ENCODE peak calls at places on chromosomes 5 and 9, in six cellular contexts. One of them, this sample, is unnamed.

GRCh38 chr5:172575416-172575815 is 65.6 kb upstream of the NEURL1B start:
- ATAC-seq in upper lobe of left lung: peak; percentile 4
- ATAC-seq in GM12878: no peak
- ATAC-seq in A549: no peak
- ATAC-seq in HepG2: no peak
- ATAC-seq in K562: no peak
- ATAC-seq in this sample: no peak

GRCh38 chr5:158978061-158978745 is 121.5 kb downstream of the EBF1 start:
- ATAC-seq in GM12878: no peak
- ATAC-seq in HepG2: no peak
- ATAC-seq in A549: no peak
- ATAC-seq in K562: no peak
- ATAC-seq in upper lobe of left lung: no peak
- ATAC-seq in this sample: no peak

GRCh38 chr9:125255781-125256391 is 5.7 kb upstream of the GAPVD1 start:
- ATAC-seq in HepG2: peak; percentile 83
- ATAC-seq in A549: peak; percentile 77
- ATAC-seq in upper lobe of left lung: no peak
- ATAC-seq in GM12878: peak; percentile 76
- ATAC-seq in K562: peak; percentile 89
- ATAC-seq in this sample: no peak

GRCh38 chr5:6220346-6221088 is 157.8 kb downstream of the MED10 start:
- ATAC-seq in K562: no peak
- ATAC-seq in GM12878: no peak
- ATAC-seq in upper lobe of left lung: no peak
- ATAC-seq in A549: no peak
- ATAC-seq in HepG2: peak; percentile 98
- ATAC-seq in this sample: peak; percentile 22

GRCh38 chr5:129771058-129771838 is 23.4 kb downstream of the MINAR2 start:
- ATAC-seq in A549: peak; percentile 71
- ATAC-seq in GM12878: peak; percentile 83
- ATAC-seq in K562: peak; percentile 72
- ATAC-seq in upper lobe of left lung: peak; percentile 67
- ATAC-seq in HepG2: peak; percentile 90
- ATAC-seq in this sample: no peak

GRCh38 chr5:134784241-134784920 is 25.8 kb downstream of the DDX46 start:
- ATAC-seq in GM12878: no peak
- ATAC-seq in HepG2: no peak
- ATAC-seq in A549: no peak
- ATAC-seq in K562: no peak
- ATAC-seq in upper lobe of left lung: no peak
- ATAC-seq in this sample: no peak

GRCh38 chr9:14674630-14675029 is 18.6 kb downstream of the ZDHHC21 start:
- ATAC-seq in K562: no peak
- ATAC-seq in upper lobe of left lung: no peak
- ATAC-seq in HepG2: no peak
- ATAC-seq in GM12878: no peak
- ATAC-seq in A549: no peak
- ATAC-seq in this sample: no peak

GRCh38 chr9:108743901-108744371 is 111.8 kb downstream of the ACTL7B start:
- ATAC-seq in GM12878: no peak
- ATAC-seq in A549: peak; percentile 73
- ATAC-seq in K562: no peak
- ATAC-seq in upper lobe of left lung: peak; percentile 61
- ATAC-seq in HepG2: peak; percentile 99
- ATAC-seq in this sample: no peak

GRCh38 chr5:58683567-58683966 is 100.7 kb downstream of the RAB3C start:
- ATAC-seq in K562: no peak
- ATAC-seq in upper lobe of left lung: no peak
- ATAC-seq in GM12878: no peak
- ATAC-seq in HepG2: no peak
- ATAC-seq in A549: no peak
- ATAC-seq in this sample: no peak

DNA sequence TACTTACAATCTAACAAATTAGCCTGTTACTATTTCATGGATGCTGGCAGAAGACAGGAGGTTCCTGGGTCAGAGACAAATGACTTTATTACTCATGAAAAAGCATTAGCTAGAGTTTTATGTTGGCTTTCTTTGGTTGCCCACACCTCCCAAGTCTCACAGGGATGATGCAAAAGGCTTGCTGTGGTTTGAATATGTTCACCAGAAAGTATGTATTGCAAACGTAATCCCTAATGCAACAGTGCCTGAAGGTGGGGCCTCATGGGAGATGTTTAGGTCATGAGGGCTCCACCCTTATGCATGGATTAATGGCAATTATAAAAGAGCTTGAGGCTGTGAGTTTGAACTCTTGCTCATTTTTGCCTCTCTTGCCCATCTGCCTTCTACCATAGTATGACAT is 28.5 kb downstream of the DPYSL3 start:
- ATAC-seq in GM12878: peak; percentile 65
- ATAC-seq in HepG2: no peak
- ATAC-seq in K562: no peak
- ATAC-seq in upper lobe of left lung: no peak
- ATAC-seq in A549: no peak
- ATAC-seq in this sample: no peak
- H3K4me1 ChIP-seq in GM12878: peaks cover 4% of the 10 kb centered on the region
- H3K4me1 ChIP-seq in HepG2: no peaks in the 10 kb centered on the region
- H3K4me1 ChIP-seq in K562: no peaks in the 10 kb centered on the region
- H3K4me1 ChIP-seq in upper lobe of left lung: peaks cover 36% of the 10 kb centered on the region
- H3K4me1 ChIP-seq in A549: peaks cover 6% of the 10 kb centered on the region
- H3K4me1 ChIP-seq in this sample: peaks cover 7% of the 10 kb centered on the region

GRCh38 chr5:51961154-51961562 is 577.9 kb downstream of the ISL1 start:
- ATAC-seq in upper lobe of left lung: no peak
- ATAC-seq in HepG2: no peak
- ATAC-seq in K562: no peak
- ATAC-seq in GM12878: peak; percentile 17
- ATAC-seq in A549: no peak
- ATAC-seq in this sample: no peak

GRCh38 chr5:51958473-51958872 is 575.2 kb downstream of the ISL1 start:
- ATAC-seq in K562: no peak
- ATAC-seq in GM12878: no peak
- ATAC-seq in A549: no peak
- ATAC-seq in HepG2: no peak
- ATAC-seq in upper lobe of left lung: no peak
- ATAC-seq in this sample: no peak

DNA sequence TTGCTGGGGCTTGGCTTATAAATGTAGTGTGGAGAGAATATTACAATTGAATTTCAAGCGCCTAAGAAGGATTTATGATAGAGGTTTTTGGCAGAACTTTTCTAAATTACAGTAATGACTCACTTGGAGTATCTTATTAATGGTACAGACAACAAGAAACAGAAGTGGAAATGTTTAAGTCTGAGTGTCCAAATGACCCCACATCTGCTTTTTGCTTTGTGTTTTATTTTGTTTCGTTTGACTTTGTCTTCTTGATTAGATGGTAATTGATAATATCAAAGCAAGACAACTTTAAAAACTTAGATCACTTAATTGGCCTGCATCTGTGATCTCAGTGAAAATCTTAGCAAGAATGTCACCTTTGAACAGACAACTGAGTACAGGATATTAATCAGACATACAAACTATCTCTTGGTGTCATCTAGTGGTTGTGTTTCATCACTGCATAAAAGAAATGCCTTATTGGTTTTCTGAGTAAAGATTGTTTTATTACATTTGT is 577.4 kb downstream of the ISL1 start:
- ATAC-seq in K562: no peak
- ATAC-seq in A549: no peak
- ATAC-seq in GM12878: peak; percentile 58
- ATAC-seq in HepG2: peak; percentile 35
- ATAC-seq in upper lobe of left lung: no peak
- ATAC-seq in this sample: no peak
- TF ChIP-seq EP300 in K562: no peak
- TF ChIP-seq EP300 in A549: no peak
- TF ChIP-seq EP300 in GM12878: no peak
- TF ChIP-seq EP300 in HepG2: no peak
- TF ChIP-seq EP300 in upper lobe of left lung: no peak
- TF ChIP-seq EP300 in this sample: no peak

GRCh38 chr9:107019216-107019615 is 156.2 kb downstream of the ZNF462 start:
- ATAC-seq in HepG2: no peak
- ATAC-seq in GM12878: no peak
- ATAC-seq in K562: no peak
- ATAC-seq in A549: no peak
- ATAC-seq in upper lobe of left lung: no peak
- ATAC-seq in this sample: peak; percentile 35

GRCh38 chr9:107016383-107016782 is 153.4 kb downstream of the ZNF462 start:
- ATAC-seq in GM12878: no peak
- ATAC-seq in upper lobe of left lung: peak; percentile 40
- ATAC-seq in HepG2: no peak
- ATAC-seq in K562: no peak
- ATAC-seq in A549: no peak
- ATAC-seq in this sample: no peak

GRCh38 chr9:107024193-107024592 is 161.2 kb downstream of the ZNF462 start:
- ATAC-seq in upper lobe of left lung: no peak
- ATAC-seq in HepG2: no peak
- ATAC-seq in K562: no peak
- ATAC-seq in GM12878: peak; percentile 74
- ATAC-seq in A549: no peak
- ATAC-seq in this sample: no peak

DNA sequence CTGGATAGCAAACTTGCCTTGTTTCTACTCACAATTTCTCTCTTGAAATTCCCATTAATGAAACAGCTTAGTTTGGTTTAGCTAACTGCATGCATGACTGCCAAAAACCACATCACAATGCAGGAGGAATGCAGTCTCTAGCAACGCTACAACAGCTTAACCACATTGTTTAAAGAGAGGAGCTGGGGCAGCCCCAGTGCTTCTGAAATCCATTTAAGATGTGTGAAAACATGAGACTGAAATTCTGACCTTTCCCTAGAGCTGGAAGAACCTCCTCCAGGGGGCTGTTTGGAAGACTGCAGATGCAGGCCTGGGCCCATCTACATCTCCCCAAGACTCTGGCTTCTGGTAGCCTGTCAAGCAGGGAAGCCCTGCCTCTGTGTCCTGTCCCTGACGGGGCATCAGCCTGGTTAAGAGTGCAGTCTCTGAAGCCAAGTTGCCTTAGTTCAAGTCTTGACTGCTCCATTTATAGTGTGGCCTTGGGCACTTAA is 157.1 kb downstream of the ZNF462 start:
- ATAC-seq in upper lobe of left lung: peak; percentile 54
- ATAC-seq in HepG2: no peak
- ATAC-seq in K562: no peak
- ATAC-seq in GM12878: peak; percentile 84
- ATAC-seq in A549: no peak
- ATAC-seq in this sample: peak; percentile 81
- TF ChIP-seq CTCF in upper lobe of left lung: no peak
- TF ChIP-seq CTCF in HepG2: no peak
- TF ChIP-seq CTCF in K562: no peak
- TF ChIP-seq CTCF in GM12878: no peak
- TF ChIP-seq CTCF in A549: no peak
- TF ChIP-seq CTCF in this sample: no peak

DNA sequence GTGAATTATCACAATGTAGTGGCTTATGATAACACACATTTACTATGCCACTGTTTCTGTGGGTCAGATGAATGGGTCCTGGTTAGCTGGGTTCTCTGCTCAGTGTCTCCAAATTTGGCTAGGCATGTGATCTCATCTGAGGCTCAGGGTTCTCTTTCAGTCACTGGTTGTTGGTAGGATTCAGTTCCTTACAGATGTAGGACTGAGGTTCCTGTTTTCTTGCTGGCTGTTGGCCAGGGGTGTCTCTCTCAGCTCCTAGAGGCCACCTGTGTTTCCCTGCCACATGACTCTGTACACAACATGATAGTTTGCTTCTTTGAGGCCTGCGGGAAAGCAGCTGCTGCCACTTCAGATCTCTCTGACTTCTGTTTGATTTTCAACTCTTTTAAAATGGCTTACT is 7.1 kb downstream of the NFX1 start:
- ATAC-seq in GM12878: peak; percentile 86
- ATAC-seq in K562: peak; percentile 82
- ATAC-seq in HepG2: no peak
- ATAC-seq in upper lobe of left lung: peak; percentile 79
- ATAC-seq in A549: peak; percentile 34
- ATAC-seq in this sample: peak; percentile 46
- H3K4me1 ChIP-seq in GM12878: peaks cover 25% of the 10 kb centered on the region
- H3K4me1 ChIP-seq in K562: peaks cover 11% of the 10 kb centered on the region
- H3K4me1 ChIP-seq in HepG2: peaks cover 84% of the 10 kb centered on the region
- H3K4me1 ChIP-seq in upper lobe of left lung: peaks cover 31% of the 10 kb centered on the region
- H3K4me1 ChIP-seq in A549: peaks cover 31% of the 10 kb centered on the region
- H3K4me1 ChIP-seq in this sample: peaks cover 83% of the 10 kb centered on the region